ENCODE peak calls at places on chromosomes 12 and 14, in six cellular contexts. Z, E, Q, F, C and M are unnamed samples.

GRCh38 chr14:101199028-101199770 is 295.7 kb upstream of the RTL1 start:
- DNase-seq in Q (no peak), E (peak), Z (no peak), C (no peak), F (no peak), M (no peak)

GRCh38 chr14:32256606-32257005 is 53.5 kb upstream of the RNU6-8 start:
- DNase-seq in F (no peak), E (no peak), C (no peak), Q (peak), Z (no peak), M (peak)

GRCh38 chr12:54723653-54724256 is 75.6 kb upstream of the DCD start:
- DNase-seq in F (peak), Z (no peak), E (peak), Q (peak), C (no peak), M (peak)

GRCh38 chr14:93033983-93034670 is 81.6 kb downstream of the ITPK1 start:
- DNase-seq in E (peak), F (no peak), Z (no peak), C (no peak), Q (no peak), M (no peak)

GRCh38 chr12:121915841-121916321 is 2.5 kb upstream of the CFAP251 start:
- DNase-seq in Q (no peak), C (no peak), E (no peak), F (no peak), Z (no peak), M (peak)

GRCh38 chr14:30966415-30967363 is 58.8 kb upstream of the AP4S1 start:
- DNase-seq in C (no peak), Z (no peak), F (no peak), Q (no peak), E (no peak), M (peak)

GRCh38 chr12:62466018-62466595 is 519 bp upstream of the MON2 start:
- DNase-seq in F (no peak), Q (peak), E (no peak), Z (no peak), C (no peak), M (peak)

GRCh38 chr12:45611061-45611460 is 118.4 kb upstream of the ARID2 start:
- DNase-seq in Z (no peak), F (no peak), C (no peak), E (no peak), Q (no peak), M (no peak)

GRCh38 chr14:100747021-100747586 is 20.4 kb downstream of the DLK1 start:
- DNase-seq in Z (no peak), Q (peak), C (no peak), F (peak), E (no peak), M (peak)

GRCh38 chr14:27386391-27386790 is 788.6 kb upstream of the NOVA1 start:
- DNase-seq in Q (peak), C (no peak), F (no peak), E (no peak), Z (no peak), M (no peak)

GRCh38 chr12:132488127-132489077 is 1.5 kb upstream of the FBRSL1 start:
- DNase-seq in F (no peak), C (no peak), Q (no peak), Z (peak), E (peak), M (no peak)

GRCh38 chr14:75003250-75004027 is 718 bp downstream of the EIF2B2 start:
- DNase-seq in E (no peak), C (no peak), Z (no peak), F (no peak), Q (peak), M (no peak)

GRCh38 chr12:80176706-80177105 is 77.4 kb downstream of the OTOGL start:
- DNase-seq in Z (no peak), E (no peak), F (no peak), C (no peak), Q (no peak), M (no peak)

GRCh38 chr12:123134265-123134664 is 16.6 kb downstream of the PITPNM2 start:
- DNase-seq in C (no peak), F (no peak), E (no peak), Z (no peak), Q (no peak), M (no peak)

GRCh38 chr12:57148469-57149308 is 1.3 kb upstream of the LRP1-AS start:
- DNase-seq in C (no peak), E (no peak), Q (peak), Z (no peak), F (no peak), M (peak)

GRCh38 chr14:91464615-91465205 is 45.4 kb downstream of the PPP4R3A start:
- DNase-seq in F (no peak), Q (no peak), C (no peak), E (no peak), Z (no peak), M (peak)

GRCh38 chr14:35532783-35533356 is 1.1 kb upstream of the INSM2 start:
- DNase-seq in Q (no peak), Z (no peak), E (no peak), C (no peak), F (peak), M (no peak)

GRCh38 chr14:93824518-93825234 is 36.4 kb upstream of the PRIMA1 start:
- DNase-seq in Z (no peak), Q (no peak), C (no peak), F (no peak), E (no peak), M (no peak)

GRCh38 chr12:52347016-52347415 is 20.3 kb downstream of the KRT85 start:
- DNase-seq in Z (no peak), F (no peak), E (no peak), C (no peak), Q (no peak), M (no peak)

GRCh38 chr12:113246478-113247122 is 25.3 kb downstream of the TPCN1 start:
- DNase-seq in F (no peak), Z (peak), C (no peak), Q (no peak), E (no peak), M (no peak)

GRCh38 chr14:54766276-54767138 is 136.1 kb downstream of the GCH1 start:
- DNase-seq in Q (no peak), F (no peak), C (no peak), E (no peak), Z (no peak), M (no peak)

GRCh38 chr12:131027876-131028586 is 74.3 kb downstream of the ADGRD1 start:
- DNase-seq in F (no peak), E (no peak), C (no peak), Q (no peak), Z (no peak), M (no peak)

GRCh38 chr14:36498938-36499337 is 21.1 kb downstream of the NKX2-1 start:
- DNase-seq in C (no peak), E (no peak), Q (no peak), F (peak), Z (no peak), M (no peak)

GRCh38 chr14:76920572-76921175 is 94.5 kb downstream of the LRRC74A start:
- DNase-seq in Z (no peak), Q (no peak), F (peak), C (no peak), E (no peak), M (no peak)

GRCh38 chr14:88798161-88798560 is 5.4 kb upstream of the EML5 start:
- DNase-seq in F (no peak), Q (no peak), Z (no peak), E (no peak), C (no peak), M (no peak)

GRCh38 chr12:64083285-64084210 is 138.5 kb downstream of the KICS2 start:
- DNase-seq in Q (peak), F (peak), E (no peak), Z (peak), C (no peak), M (peak)

GRCh38 chr12:124727244-124727673 is 136.4 kb downstream of the SCARB1 start:
- DNase-seq in Q (peak), Z (peak), F (no peak), C (peak), E (no peak), M (no peak)

GRCh38 chr14:105152794-105153241 is 15.8 kb downstream of the JAG2 start:
- DNase-seq in Z (no peak), E (no peak), C (no peak), Q (no peak), F (no peak), M (no peak)

GRCh38 chr14:45526715-45527549 is 273.9 kb upstream of the MIS18BP1 start:
- DNase-seq in F (peak), Z (peak), C (no peak), E (no peak), Q (peak), M (peak)

GRCh38 chr12:6570264-6570887 is 2.3 kb upstream of the NOP2 start:
- DNase-seq in C (no peak), Q (peak), F (no peak), E (peak), Z (peak), M (peak)

GRCh38 chr12:124764451-124764850 is 99.2 kb downstream of the SCARB1 start:
- DNase-seq in Z (no peak), F (no peak), E (no peak), C (no peak), Q (peak), M (peak)

GRCh38 chr14:105931808-105932483 is 405.6 kb downstream of the TMEM121 start:
- DNase-seq in Q (no peak), F (no peak), C (no peak), E (peak), Z (no peak), M (no peak)

GRCh38 chr12:78392918-78393317 is 471.7 kb upstream of the SYT1 start:
- DNase-seq in C (no peak), E (no peak), Z (no peak), Q (peak), F (no peak), M (peak)

GRCh38 chr12:109735051-109735521 is 21.5 kb downstream of the FAM222A start:
- DNase-seq in E (no peak), Q (no peak), C (no peak), Z (peak), F (no peak), M (no peak)

GRCh38 chr12:123269395-123269892 is 2.2 kb downstream of the CDK2AP1 start:
- DNase-seq in E (peak), C (no peak), Q (peak), F (no peak), Z (peak), M (peak)

GRCh38 chr12:3662516-3662915 is 90.4 kb downstream of the CRACR2A start:
- DNase-seq in F (no peak), Q (no peak), C (no peak), E (no peak), Z (no peak), M (peak)

GRCh38 chr14:59358105-59358504 is 107.1 kb downstream of the GPR135 start:
- DNase-seq in C (peak), Z (no peak), Q (peak), E (no peak), F (peak), M (peak)

GRCh38 chr12:52354197-52354596 is 13.1 kb downstream of the KRT85 start:
- DNase-seq in Q (peak), Z (no peak), E (no peak), F (no peak), C (no peak), M (no peak)

GRCh38 chr12:132027636-132028035 is 77.9 kb downstream of the EP400 start:
- DNase-seq in E (no peak), C (no peak), F (no peak), Z (no peak), Q (no peak), M (no peak)

GRCh38 chr14:75723716-75724115 is 62.7 kb downstream of the TTLL5 start:
- DNase-seq in F (no peak), C (no peak), Z (no peak), E (no peak), Q (no peak), M (peak)